ENCODE peak calls at places on chromosomes 12 and 14, in eight cellular contexts. T is cardiac muscle cell; A is SHP77; C is stimulated activated CD4-positive, alpha-beta T cell treated with anti-CD3 and anti-CD28 coated beads, Interleukin-1b, Interleukin-23, amount 100 ng/mL, for 1 hour; N is naive thymus-derived CD4-positive, alpha-beta T cell; I is activated CD8-positive, alpha-beta memory T cell treated with anti-CD3 and anti-CD28 coated beads for 24 hours; O is activated CD4-positive, CD25-positive, alpha-beta regulatory T cell treated with anti-CD3 and anti-CD28 coated beads, Interleukin-2, amount 50 U/mL, for 16 hours; W is activated T-helper 9 cell treated with anti-CD3 and anti-CD28 coated beads, Interleukin-2, amount 50 U/mL, for 16 hours. Q is an unnamed sample.
A peak's percentile ranks its signal among the peaks of the same experiment; 100 is the strongest.

GRCh38 chr12:103705927-103706326 is 118.9 kb downstream of the STAB2 start:
- DNase-seq in T (no peak), A (peak; percentile 4), C (no peak), N (no peak), I (no peak), O (no peak), W (no peak), Q (no peak)

GRCh38 chr12:65891987-65892481 is 67.8 kb downstream of the HMGA2 start:
- DNase-seq in T (no peak), A (no peak), C (no peak), N (no peak), I (no peak), O (no peak), W (no peak), Q (peak; percentile 95)

GRCh38 chr14:65015391-65015790 is 28.7 kb downstream of the FNTB start:
- DNase-seq in T (no peak), A (no peak), C (no peak), N (no peak), I (no peak), O (no peak), W (no peak), Q (no peak)

GRCh38 chr14:99120147-99121026 is 151.6 kb downstream of the BCL11B start:
- DNase-seq in T (no peak), A (no peak), C (no peak), N (no peak), I (peak; percentile 44), O (no peak), W (no peak), Q (no peak)

GRCh38 chr12:111444706-111445310 is 39.1 kb downstream of the SH2B3 start:
- DNase-seq in T (peak; percentile 61), A (peak; percentile 12), C (peak; percentile 62), N (peak; percentile 81), I (peak; percentile 88), O (peak; percentile 65), W (peak; percentile 74), Q (peak; percentile 59)

GRCh38 chr14:94933411-94933964 is 163.6 kb upstream of the GSC start:
- DNase-seq in T (no peak), A (no peak), C (no peak), N (no peak), I (no peak), O (no peak), W (no peak), Q (no peak)

GRCh38 chr12:117514016-117514415 is 152.6 kb upstream of the NOS1 start:
- DNase-seq in T (peak; percentile 21), A (peak; percentile 37), C (no peak), N (no peak), I (no peak), O (no peak), W (no peak), Q (no peak)

GRCh38 chr12:26177303-26177702 is 18.1 kb upstream of the SSPN start:
- DNase-seq in T (no peak), A (no peak), C (no peak), N (no peak), I (no peak), O (no peak), W (no peak), Q (no peak)

GRCh38 chr12:131916306-131917138 is 12.6 kb upstream of the PUS1 start:
- DNase-seq in T (no peak), A (no peak), C (no peak), N (no peak), I (no peak), O (no peak), W (no peak), Q (no peak)